ENCODE peak calls at places on chromosome 14, in five cellular contexts. R, U, L, M and J are unnamed samples.

GRCh38 chr14:85572845-85573244 is 42.9 kb downstream of the FLRT2 start:
- DNase-seq in L (no peak), R (no peak), U (no peak), M (no peak), J (no peak)

GRCh38 chr14:49769171-49769570 is 1.2 kb downstream of the KLHDC2 start:
- DNase-seq in L (no peak), M (no peak), R (no peak), U (no peak), J (no peak)

GRCh38 chr14:34539407-34540180 is at the start of gene EAPP:
- DNase-seq in L (peak), U (peak), R (no peak), M (peak), J (peak)

GRCh38 chr14:45990252-45990651 is 661.3 kb downstream of the RPL10L start:
- DNase-seq in M (no peak), L (no peak), U (no peak), R (no peak), J (no peak)

GRCh38 chr14:104139460-104140212 is 1.2 kb downstream of the KIF26A start:
- DNase-seq in L (no peak), M (peak), U (no peak), R (no peak), J (no peak)

GRCh38 chr14:35339761-35340406 is 47.7 kb downstream of the PSMA6 start:
- DNase-seq in M (peak), L (no peak), R (no peak), U (no peak), J (no peak)

GRCh38 chr14:99418217-99418616 is 62.4 kb downstream of the SETD3 start:
- DNase-seq in M (no peak), L (no peak), U (no peak), R (no peak), J (no peak)

GRCh38 chr14:90693413-90693812 is 122.8 kb downstream of the TTC7B start:
- DNase-seq in R (peak), L (no peak), M (no peak), U (no peak), J (no peak)

GRCh38 chr14:63342381-63342780 is 23.6 kb upstream of the GPHB5 start:
- DNase-seq in M (no peak), L (no peak), U (no peak), R (no peak), J (no peak)

GRCh38 chr14:74988131-74988530 is 14.6 kb upstream of the EIF2B2 start:
- DNase-seq in R (no peak), L (no peak), M (no peak), U (no peak), J (no peak)

GRCh38 chr14:105146976-105147700 is 21.4 kb downstream of the JAG2 start:
- DNase-seq in M (no peak), R (no peak), L (no peak), U (no peak), J (no peak)

GRCh38 chr14:76514599-76514998 is 138.7 kb downstream of the ESRRB start:
- DNase-seq in U (peak), L (no peak), R (peak), M (no peak), J (no peak)

GRCh38 chr14:45426685-45427282 is 173.8 kb upstream of the MIS18BP1 start:
- DNase-seq in M (no peak), R (peak), U (no peak), L (no peak), J (no peak)

GRCh38 chr14:91302391-91302790 is 57.9 kb upstream of the GPR68 start:
- DNase-seq in L (no peak), R (no peak), U (no peak), M (no peak), J (no peak)

GRCh38 chr14:39467889-39468524 is 35.8 kb upstream of the FBXO33 start:
- DNase-seq in U (no peak), R (no peak), M (no peak), L (no peak), J (no peak)

GRCh38 chr14:99791476-99792283 is 1.5 kb upstream of the EML1 start:
- DNase-seq in U (no peak), L (no peak), R (no peak), M (no peak), J (no peak)

GRCh38 chr14:106044949-106045596 is 518.7 kb downstream of the TMEM121 start:
- DNase-seq in U (peak), M (peak), L (peak), R (peak), J (no peak)

GRCh38 chr14:90722590-90722989 is 93.6 kb downstream of the TTC7B start:
- DNase-seq in U (no peak), M (no peak), L (no peak), R (no peak), J (no peak)

GRCh38 chr14:51726166-51726899 is 74.6 kb downstream of the FRMD6 start:
- DNase-seq in M (no peak), R (no peak), U (no peak), L (no peak), J (no peak)

GRCh38 chr14:31492759-31493498 is 5.1 kb upstream of the GPR33 start:
- DNase-seq in L (no peak), M (no peak), R (no peak), U (no peak), J (no peak)

GRCh38 chr14:77024171-77024627 is 4.3 kb downstream of the IRF2BPL start:
- DNase-seq in L (peak), R (no peak), U (peak), M (peak), J (no peak)

GRCh38 chr14:76091036-76091435 is 60.7 kb upstream of the GPATCH2L start:
- DNase-seq in U (peak), M (peak), R (no peak), L (no peak), J (no peak)

GRCh38 chr14:88507208-88507607 is 47.6 kb downstream of the PTPN21 start:
- DNase-seq in R (no peak), M (no peak), L (no peak), U (no peak), J (no peak)

GRCh38 chr14:74840603-74841030 is 35.3 kb downstream of the PROX2 start:
- DNase-seq in R (no peak), M (no peak), L (no peak), U (no peak), J (no peak)

GRCh38 chr14:69282448-69282847 is 22.5 kb downstream of the GALNT16 start:
- DNase-seq in R (no peak), L (no peak), M (no peak), U (no peak), J (no peak)

GRCh38 chr14:103527408-103528157 is 1.4 kb upstream of the TRMT61A start:
- DNase-seq in U (no peak), R (no peak), L (no peak), M (peak), J (no peak)

GRCh38 chr14:20627337-20628032 is 14.0 kb downstream of the OR6S1 start:
- DNase-seq in U (no peak), R (no peak), L (no peak), M (no peak), J (no peak)

GRCh38 chr14:96037891-96038557 is 1.1 kb upstream of the C14orf132 start:
- DNase-seq in R (peak), M (peak), L (no peak), U (peak), J (no peak)

GRCh38 chr14:66206554-66206953 is 279.6 kb upstream of the CCDC196 start:
- DNase-seq in M (no peak), L (no peak), U (no peak), R (no peak), J (peak)

GRCh38 chr14:69708586-69709169 is 58.3 kb upstream of the SRSF5 start:
- DNase-seq in M (no peak), R (peak), L (no peak), U (no peak), J (no peak)

GRCh38 chr14:56594428-56594827 is 14.8 kb downstream of the TMEM260 start:
- DNase-seq in M (no peak), L (no peak), U (no peak), R (no peak), J (no peak)

GRCh38 chr14:32883189-32883588 is 55.5 kb upstream of the NPAS3 start:
- DNase-seq in M (no peak), U (no peak), L (no peak), R (no peak), J (no peak)

GRCh38 chr14:89269404-89269803 is 147.6 kb downstream of the FOXN3 start:
- DNase-seq in M (no peak), R (no peak), U (no peak), L (no peak), J (no peak)

GRCh38 chr14:36931796-36932195 is 240.6 kb downstream of the SLC25A21 start:
- DNase-seq in R (no peak), U (no peak), L (no peak), M (no peak), J (no peak)

GRCh38 chr14:64556526-64556925 is 6.8 kb downstream of the PPP1R36 start:
- DNase-seq in L (no peak), R (no peak), M (no peak), U (no peak), J (no peak)

GRCh38 chr14:69928111-69928523 is 48.9 kb downstream of the SMOC1 start:
- DNase-seq in U (no peak), R (no peak), L (no peak), M (no peak), J (no peak)

GRCh38 chr14:104091061-104091926 is 5.8 kb downstream of the ASPG start:
- DNase-seq in M (peak), U (no peak), R (no peak), L (no peak), J (no peak)